ENCODE peak calls at places on chromosomes 2 and 18, in eight cellular contexts. One of them, this sample, is unnamed.

GRCh38 chr2:9408641-9409151 is 14.6 kb downstream of the ITGB1BP1 start:
- DNase-seq in astrocyte: peak
- DNase-seq in skeletal muscle cell: no peak
- DNase-seq in IMR-90: no peak
- DNase-seq in amniotic stem cell: no peak
- DNase-seq in mesothelial cell of epicardium: peak
- DNase-seq in psoas muscle: no peak
- DNase-seq in Peyer's patch: no peak
- DNase-seq in this sample: peak

GRCh38 chr18:46333371-46334199 is 229.4 kb downstream of the HAUS1 start:
- DNase-seq in astrocyte: peak
- DNase-seq in skeletal muscle cell: no peak
- DNase-seq in IMR-90: no peak
- DNase-seq in amniotic stem cell: no peak
- DNase-seq in mesothelial cell of epicardium: peak
- DNase-seq in psoas muscle: peak
- DNase-seq in Peyer's patch: peak
- DNase-seq in this sample: no peak

GRCh38 chr2:168119519-168120141 is 127.8 kb downstream of the STK39 start:
- DNase-seq in astrocyte: peak
- DNase-seq in skeletal muscle cell: peak
- DNase-seq in IMR-90: peak
- DNase-seq in amniotic stem cell: peak
- DNase-seq in mesothelial cell of epicardium: no peak
- DNase-seq in psoas muscle: no peak
- DNase-seq in Peyer's patch: no peak
- DNase-seq in this sample: peak

GRCh38 chr18:76764296-76764901 is 58.0 kb upstream of the ZNF236 start:
- DNase-seq in astrocyte: no peak
- DNase-seq in skeletal muscle cell: no peak
- DNase-seq in IMR-90: no peak
- DNase-seq in amniotic stem cell: no peak
- DNase-seq in mesothelial cell of epicardium: no peak
- DNase-seq in psoas muscle: no peak
- DNase-seq in Peyer's patch: no peak
- DNase-seq in this sample: no peak

GRCh38 chr2:145543155-145543554 is 1023.2 kb upstream of the ZEB2 start:
- DNase-seq in astrocyte: no peak
- DNase-seq in skeletal muscle cell: no peak
- DNase-seq in IMR-90: no peak
- DNase-seq in amniotic stem cell: no peak
- DNase-seq in mesothelial cell of epicardium: no peak
- DNase-seq in psoas muscle: no peak
- DNase-seq in Peyer's patch: no peak
- DNase-seq in this sample: no peak

GRCh38 chr2:70083344-70084156 is 3.7 kb upstream of the PCBP1 start:
- DNase-seq in astrocyte: peak
- DNase-seq in skeletal muscle cell: no peak
- DNase-seq in IMR-90: peak
- DNase-seq in amniotic stem cell: no peak
- DNase-seq in mesothelial cell of epicardium: no peak
- DNase-seq in psoas muscle: no peak
- DNase-seq in Peyer's patch: peak
- DNase-seq in this sample: peak

GRCh38 chr2:33153008-33153407 is 206.3 kb downstream of the LTBP1 start:
- DNase-seq in astrocyte: peak
- DNase-seq in skeletal muscle cell: peak
- DNase-seq in IMR-90: peak
- DNase-seq in amniotic stem cell: peak
- DNase-seq in mesothelial cell of epicardium: no peak
- DNase-seq in psoas muscle: no peak
- DNase-seq in Peyer's patch: no peak
- DNase-seq in this sample: peak

GRCh38 chr2:232487385-232488096 is at the start of gene ECEL1:
- DNase-seq in astrocyte: no peak
- DNase-seq in skeletal muscle cell: no peak
- DNase-seq in IMR-90: no peak
- DNase-seq in amniotic stem cell: no peak
- DNase-seq in mesothelial cell of epicardium: no peak
- DNase-seq in psoas muscle: peak
- DNase-seq in Peyer's patch: peak
- DNase-seq in this sample: no peak

GRCh38 chr2:168552450-168552856 is 96.4 kb downstream of the CERS6 start:
- DNase-seq in astrocyte: no peak
- DNase-seq in skeletal muscle cell: no peak
- DNase-seq in IMR-90: no peak
- DNase-seq in amniotic stem cell: no peak
- DNase-seq in mesothelial cell of epicardium: no peak
- DNase-seq in psoas muscle: no peak
- DNase-seq in Peyer's patch: no peak
- DNase-seq in this sample: no peak

GRCh38 chr2:27727257-27727656 is 44.3 kb upstream of the MRPL33 start:
- DNase-seq in astrocyte: no peak
- DNase-seq in skeletal muscle cell: no peak
- DNase-seq in IMR-90: no peak
- DNase-seq in amniotic stem cell: no peak
- DNase-seq in mesothelial cell of epicardium: no peak
- DNase-seq in psoas muscle: no peak
- DNase-seq in Peyer's patch: peak
- DNase-seq in this sample: no peak

GRCh38 chr18:58822944-58823343 is 41.7 kb upstream of the ZNF532 start:
- DNase-seq in astrocyte: no peak
- DNase-seq in skeletal muscle cell: no peak
- DNase-seq in IMR-90: no peak
- DNase-seq in amniotic stem cell: no peak
- DNase-seq in mesothelial cell of epicardium: no peak
- DNase-seq in psoas muscle: no peak
- DNase-seq in Peyer's patch: no peak
- DNase-seq in this sample: no peak

GRCh38 chr2:132562245-132562644 is 107.8 kb downstream of the LYPD1 start:
- DNase-seq in astrocyte: peak
- DNase-seq in skeletal muscle cell: no peak
- DNase-seq in IMR-90: peak
- DNase-seq in amniotic stem cell: no peak
- DNase-seq in mesothelial cell of epicardium: no peak
- DNase-seq in psoas muscle: no peak
- DNase-seq in Peyer's patch: no peak
- DNase-seq in this sample: no peak

GRCh38 chr2:241867776-241868420 is 1.6 kb upstream of the RTP5 start:
- DNase-seq in astrocyte: no peak
- DNase-seq in skeletal muscle cell: no peak
- DNase-seq in IMR-90: no peak
- DNase-seq in amniotic stem cell: no peak
- DNase-seq in mesothelial cell of epicardium: no peak
- DNase-seq in psoas muscle: peak
- DNase-seq in Peyer's patch: no peak
- DNase-seq in this sample: no peak

GRCh38 chr18:57437433-57437781 is 2.2 kb downstream of the ONECUT2 start:
- DNase-seq in astrocyte: no peak
- DNase-seq in skeletal muscle cell: no peak
- DNase-seq in IMR-90: no peak
- DNase-seq in amniotic stem cell: no peak
- DNase-seq in mesothelial cell of epicardium: no peak
- DNase-seq in psoas muscle: no peak
- DNase-seq in Peyer's patch: no peak
- DNase-seq in this sample: no peak

GRCh38 chr2:10446631-10447030 is 1.5 kb downstream of the ODC1 start:
- DNase-seq in astrocyte: no peak
- DNase-seq in skeletal muscle cell: no peak
- DNase-seq in IMR-90: no peak
- DNase-seq in amniotic stem cell: no peak
- DNase-seq in mesothelial cell of epicardium: no peak
- DNase-seq in psoas muscle: no peak
- DNase-seq in Peyer's patch: no peak
- DNase-seq in this sample: no peak

GRCh38 chr2:210630904-210631560 is 74.6 kb downstream of the CPS1 start:
- DNase-seq in astrocyte: no peak
- DNase-seq in skeletal muscle cell: no peak
- DNase-seq in IMR-90: no peak
- DNase-seq in amniotic stem cell: no peak
- DNase-seq in mesothelial cell of epicardium: no peak
- DNase-seq in psoas muscle: no peak
- DNase-seq in Peyer's patch: no peak
- DNase-seq in this sample: peak

GRCh38 chr18:74166397-74166796 is 18.1 kb downstream of the TIMM21 start:
- DNase-seq in astrocyte: no peak
- DNase-seq in skeletal muscle cell: no peak
- DNase-seq in IMR-90: peak
- DNase-seq in amniotic stem cell: no peak
- DNase-seq in mesothelial cell of epicardium: no peak
- DNase-seq in psoas muscle: no peak
- DNase-seq in Peyer's patch: no peak
- DNase-seq in this sample: no peak

GRCh38 chr18:26342646-26343045 is 116.4 kb downstream of the TAF4B start:
- DNase-seq in astrocyte: no peak
- DNase-seq in skeletal muscle cell: no peak
- DNase-seq in IMR-90: no peak
- DNase-seq in amniotic stem cell: no peak
- DNase-seq in mesothelial cell of epicardium: no peak
- DNase-seq in psoas muscle: no peak
- DNase-seq in Peyer's patch: no peak
- DNase-seq in this sample: peak

GRCh38 chr2:10876963-10877362 is 34.8 kb upstream of the KCNF1 start:
- DNase-seq in astrocyte: no peak
- DNase-seq in skeletal muscle cell: no peak
- DNase-seq in IMR-90: no peak
- DNase-seq in amniotic stem cell: no peak
- DNase-seq in mesothelial cell of epicardium: no peak
- DNase-seq in psoas muscle: no peak
- DNase-seq in Peyer's patch: no peak
- DNase-seq in this sample: no peak

GRCh38 chr18:27921392-27921791 is 255.5 kb downstream of the CDH2 start:
- DNase-seq in astrocyte: peak
- DNase-seq in skeletal muscle cell: no peak
- DNase-seq in IMR-90: no peak
- DNase-seq in amniotic stem cell: no peak
- DNase-seq in mesothelial cell of epicardium: no peak
- DNase-seq in psoas muscle: no peak
- DNase-seq in Peyer's patch: no peak
- DNase-seq in this sample: no peak

GRCh38 chr2:229350928-229351327 is 79.8 kb upstream of the PID1 start:
- DNase-seq in astrocyte: no peak
- DNase-seq in skeletal muscle cell: no peak
- DNase-seq in IMR-90: no peak
- DNase-seq in amniotic stem cell: no peak
- DNase-seq in mesothelial cell of epicardium: no peak
- DNase-seq in psoas muscle: no peak
- DNase-seq in Peyer's patch: no peak
- DNase-seq in this sample: no peak

GRCh38 chr2:222280795-222281194 is 18.0 kb downstream of the PAX3 start:
- DNase-seq in astrocyte: peak
- DNase-seq in skeletal muscle cell: no peak
- DNase-seq in IMR-90: no peak
- DNase-seq in amniotic stem cell: no peak
- DNase-seq in mesothelial cell of epicardium: no peak
- DNase-seq in psoas muscle: no peak
- DNase-seq in Peyer's patch: no peak
- DNase-seq in this sample: no peak

GRCh38 chr18:22691988-22692710 is 241.0 kb upstream of the RBBP8 start:
- DNase-seq in astrocyte: peak
- DNase-seq in skeletal muscle cell: peak
- DNase-seq in IMR-90: peak
- DNase-seq in amniotic stem cell: peak
- DNase-seq in mesothelial cell of epicardium: no peak
- DNase-seq in psoas muscle: no peak
- DNase-seq in Peyer's patch: no peak
- DNase-seq in this sample: no peak